ENCODE peak calls at places on chromosomes 1 and 21, in seven cellular contexts. L is ecto neural progenitor cell, G is NCI-H446 treated with DMSO at 0.1 percent for 48 hours, H is GM13976, C is ELR, T is Ammon's horn, Z is A172. M is an unnamed sample.

GRCh38 chr1:7633521-7634245 is 137.4 kb upstream of the VAMP3 start:
- DNase-seq in L (no peak), H (no peak), Z (no peak), G (no peak), T (no peak), C (no peak), M (no peak)

GRCh38 chr1:14263207-14263606 is 335.3 kb upstream of the KAZN start:
- DNase-seq in C (no peak), G (peak), H (no peak), T (no peak), L (no peak), Z (no peak), M (no peak)

GRCh38 chr1:221478050-221478949 is 263.6 kb downstream of the DUSP10 start:
- DNase-seq in T (peak), Z (peak), L (peak), G (peak), H (peak), C (peak), M (peak)

GRCh38 chr1:231327617-231328016 is 10.0 kb downstream of the EXOC8 start:
- DNase-seq in G (no peak), T (no peak), C (no peak), L (no peak), Z (no peak), H (no peak), M (no peak)

GRCh38 chr1:19922015-19922688 is 1.3 kb downstream of the PLA2G2E start:
- DNase-seq in H (peak), L (no peak), G (no peak), T (no peak), C (no peak), Z (no peak), M (peak)

GRCh38 chr1:207520946-207521345 is 25.0 kb downstream of the CR1 start:
- DNase-seq in L (no peak), H (no peak), C (no peak), Z (no peak), G (no peak), T (no peak), M (no peak)

GRCh38 chr1:166705376-166706289 is 133.6 kb upstream of the POGK start:
- DNase-seq in C (no peak), L (no peak), G (no peak), H (no peak), Z (no peak), T (no peak), M (no peak)

GRCh38 chr1:175818929-175819328 is 75.5 kb upstream of the TNR start:
- DNase-seq in L (no peak), C (no peak), T (no peak), Z (no peak), G (no peak), H (no peak), M (no peak)

GRCh38 chr1:158060001-158060400 is 66.6 kb downstream of the KIRREL1 start:
- DNase-seq in H (no peak), C (no peak), L (peak), G (no peak), Z (no peak), T (no peak), M (no peak)

GRCh38 chr1:60540176-60540575 is 466.6 kb upstream of the C1orf87 start:
- DNase-seq in C (no peak), G (no peak), T (no peak), L (no peak), H (no peak), Z (no peak), M (no peak)

GRCh38 chr1:156394835-156395461 is 25.9 kb downstream of the RHBG start:
- DNase-seq in T (no peak), C (no peak), H (no peak), G (no peak), Z (no peak), L (no peak), M (no peak)

GRCh38 chr1:19208710-19209438 is 1.2 kb downstream of the UBR4 start:
- DNase-seq in Z (peak), L (no peak), G (no peak), T (no peak), C (peak), H (no peak), M (no peak)

GRCh38 chr1:80218112-80218511 is 1211.6 kb upstream of the ADGRL4 start:
- DNase-seq in L (no peak), T (peak), Z (peak), C (peak), G (peak), H (peak), M (peak)

GRCh38 chr1:182888736-182889531 is 49.8 kb downstream of the DHX9 start:
- DNase-seq in C (peak), Z (no peak), G (no peak), T (no peak), L (no peak), H (no peak), M (no peak)

GRCh38 chr1:54927475-54928240 is 40.7 kb upstream of the DHCR24 start:
- DNase-seq in L (no peak), G (no peak), T (no peak), H (no peak), Z (no peak), C (no peak), M (no peak)

GRCh38 chr1:247371801-247372259 is 40.2 kb upstream of the ZNF496 start:
- DNase-seq in Z (no peak), T (no peak), G (no peak), L (no peak), H (no peak), C (no peak), M (no peak)

GRCh38 chr1:54474500-54475235 is 68.5 kb upstream of the SSBP3 start:
- DNase-seq in C (no peak), T (no peak), Z (no peak), H (peak), L (peak), G (no peak), M (no peak)

GRCh38 chr1:224784606-224785328 is 144.7 kb upstream of the DNAH14 start:
- DNase-seq in L (no peak), C (peak), T (no peak), Z (no peak), H (no peak), G (no peak), M (no peak)

GRCh38 chr1:55214903-55215193 is 316 bp downstream of the USP24 start:
- DNase-seq in L (peak), T (peak), Z (no peak), H (peak), C (peak), G (no peak), M (no peak)

GRCh38 chr1:58866578-58866977 is 82.7 kb upstream of the JUN start:
- DNase-seq in G (no peak), Z (no peak), H (no peak), C (no peak), T (no peak), L (no peak), M (no peak)

GRCh38 chr1:7985851-7986612 is 24.5 kb downstream of the PARK7 start:
- DNase-seq in G (no peak), Z (no peak), T (no peak), L (no peak), C (no peak), H (no peak), M (no peak)

GRCh38 chr21:42796327-42797062 is 82.8 kb downstream of the WDR4 start:
- DNase-seq in L (no peak), T (no peak), Z (no peak), C (no peak), G (no peak), H (no peak), M (peak)

GRCh38 chr1:25869909-25870606 is 5.5 kb downstream of the PAQR7 start:
- DNase-seq in H (no peak), C (no peak), L (no peak), Z (no peak), G (no peak), T (no peak), M (no peak)

GRCh38 chr21:43597052-43597451 is 62.2 kb downstream of the HSF2BP start:
- DNase-seq in L (no peak), H (no peak), Z (peak), C (peak), T (no peak), G (no peak), M (no peak)

GRCh38 chr1:153434746-153435455 is 18.6 kb downstream of the S100A7A start:
- DNase-seq in H (no peak), L (peak), G (no peak), Z (no peak), T (no peak), C (no peak), M (no peak)

GRCh38 chr1:28642847-28643635 is at the start of gene TAF12:
- DNase-seq in C (peak), H (peak), L (peak), Z (peak), T (peak), G (peak), M (peak)

GRCh38 chr1:168918860-168919741 is 187.4 kb upstream of the ATP1B1 start:
- DNase-seq in C (no peak), L (no peak), T (peak), G (no peak), H (no peak), Z (no peak), M (no peak)

GRCh38 chr1:22673486-22674409 is 20.7 kb downstream of the C1QB start:
- DNase-seq in G (peak), T (peak), L (peak), H (peak), C (peak), Z (peak), M (peak)